ENCODE peak calls at places on chromosomes 1 and 21, in eight cellular contexts. W is prostate gland, I is uterus, C is NB4, G is lower leg skin, A is thyroid gland, R is ovary, Y is heart left ventricle. J is an unnamed sample.

GRCh38 chr1:209106861-209107260 is 476.7 kb upstream of the CAMK1G start:
- DNase-seq in W (no peak), I (no peak), C (no peak), G (no peak), A (no peak), R (no peak), Y (no peak), J (no peak)

GRCh38 chr21:35923971-35924370 is 136.4 kb downstream of the SETD4 start:
- DNase-seq in W (no peak), I (no peak), C (no peak), G (no peak), A (no peak), R (no peak), Y (no peak), J (no peak)

GRCh38 chr1:60857851-60858250 is 224.5 kb upstream of the NFIA start:
- DNase-seq in W (no peak), I (no peak), C (peak; percentile 39), G (no peak), A (no peak), R (no peak), Y (no peak), J (no peak)

GRCh38 chr1:167198518-167199133 is 22.1 kb upstream of the POU2F1 start:
- DNase-seq in W (no peak), I (no peak), C (no peak), G (no peak), A (no peak), R (no peak), Y (no peak), J (no peak)

GRCh38 chr1:234912541-234913312 is 215.9 kb downstream of the TOMM20 start:
- DNase-seq in W (no peak), I (no peak), C (no peak), G (no peak), A (peak; percentile 86), R (no peak), Y (no peak), J (no peak)

GRCh38 chr21:37878946-37879660 is 37.2 kb downstream of the KCNJ6 start:
- DNase-seq in W (no peak), I (no peak), C (no peak), G (no peak), A (no peak), R (no peak), Y (no peak), J (no peak)

GRCh38 chr1:43878854-43879253 is 54.7 kb upstream of the ARTN start:
- DNase-seq in W (no peak), I (no peak), C (no peak), G (peak; percentile 23), A (no peak), R (no peak), Y (no peak), J (no peak)

GRCh38 chr1:215064327-215064726 is 18.2 kb upstream of the KCNK2 start:
- DNase-seq in W (no peak), I (no peak), C (no peak), G (no peak), A (no peak), R (no peak), Y (no peak), J (no peak)

GRCh38 chr1:218898921-218899320 is 274.8 kb upstream of the LYPLAL1 start:
- DNase-seq in W (no peak), I (no peak), C (no peak), G (no peak), A (no peak), R (no peak), Y (no peak), J (no peak)

GRCh38 chr1:208387908-208388756 is 143.9 kb upstream of the PLXNA2 start:
- DNase-seq in W (no peak), I (no peak), C (no peak), G (no peak), A (no peak), R (no peak), Y (no peak), J (no peak)

GRCh38 chr1:24928631-24929090 is 1.4 kb downstream of the RUNX3 start:
- DNase-seq in W (no peak), I (no peak), C (no peak), G (no peak), A (no peak), R (no peak), Y (no peak), J (no peak)

GRCh38 chr1:210400043-210400840 is 71.5 kb downstream of the HHAT start:
- DNase-seq in W (peak; percentile 54), I (peak; percentile 26), C (peak; percentile 54), G (no peak), A (peak; percentile 66), R (peak; percentile 25), Y (peak; percentile 64), J (peak; percentile 15)

GRCh38 chr1:83058327-83058726 is 940.6 kb downstream of the TTLL7 start:
- DNase-seq in W (no peak), I (no peak), C (no peak), G (no peak), A (no peak), R (no peak), Y (no peak), J (no peak)

GRCh38 chr1:108557311-108557710 is 2.6 kb upstream of the EEIG2 start:
- DNase-seq in W (no peak), I (no peak), C (no peak), G (no peak), A (no peak), R (no peak), Y (peak; percentile 23), J (no peak)

GRCh38 chr1:181149326-181150000 is 61.0 kb downstream of the IER5 start:
- DNase-seq in W (no peak), I (no peak), C (peak; percentile 85), G (peak; percentile 74), A (no peak), R (no peak), Y (no peak), J (no peak)

GRCh38 chr1:162191396-162192322 is 122.2 kb downstream of the NOS1AP start:
- DNase-seq in W (no peak), I (no peak), C (no peak), G (no peak), A (peak; percentile 46), R (no peak), Y (no peak), J (no peak)
- TF ChIP-seq POLR2A in W (no peak), I (no peak), C (no peak), G (no peak), A (no peak), R (no peak), Y (no peak), J (no peak)

GRCh38 chr1:1222575-1223225 is 8.7 kb upstream of the TNFRSF4 start:
- DNase-seq in W (no peak), I (no peak), C (no peak), G (no peak), A (no peak), R (no peak), Y (no peak), J (no peak)
- TF ChIP-seq POLR2A in W (no peak), I (no peak), C (no peak), G (no peak), A (no peak), R (no peak), Y (no peak), J (no peak)

DNA sequence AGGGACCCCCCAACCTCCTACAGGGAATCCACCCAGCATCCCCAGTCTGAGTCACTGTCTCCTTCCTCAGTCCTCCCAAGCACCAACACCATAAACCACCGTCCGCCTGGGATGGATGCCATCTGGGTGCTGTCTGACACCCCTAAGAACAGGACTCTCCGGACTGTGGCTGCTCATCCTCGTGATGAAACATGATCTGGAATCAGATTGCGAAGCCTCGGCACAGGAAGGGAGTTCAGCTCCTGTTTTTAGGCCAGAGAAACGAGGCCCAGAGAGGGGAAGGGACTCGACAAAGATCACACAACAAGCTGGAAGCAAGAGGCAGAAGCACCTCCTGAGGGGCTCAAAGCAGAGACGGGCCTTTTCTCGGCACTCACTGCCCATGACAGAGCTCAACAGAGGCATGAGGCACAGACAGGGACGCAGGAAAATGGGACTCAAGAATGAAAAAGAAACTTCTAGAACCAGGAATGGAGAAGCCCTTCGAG is 8.4 kb downstream of the KCNN3 start:
- DNase-seq in W (no peak), I (peak; percentile 71), C (no peak), G (no peak), A (no peak), R (no peak), Y (no peak), J (no peak)
- TF ChIP-seq POLR2A in W (no peak), I (no peak), C (no peak), G (no peak), A (no peak), R (no peak), Y (no peak), J (no peak)

GRCh38 chr1:41418868-41419583 is 57.8 kb downstream of the FOXO6 start:
- DNase-seq in W (peak; percentile 91), I (peak; percentile 60), C (no peak), G (peak; percentile 97), A (peak; percentile 33), R (no peak), Y (peak; percentile 90), J (no peak)

GRCh38 chr1:41422306-41422705 is 61.1 kb downstream of the FOXO6 start:
- DNase-seq in W (no peak), I (no peak), C (no peak), G (no peak), A (no peak), R (no peak), Y (no peak), J (no peak)

GRCh38 chr1:41419584-41420295 is 58.5 kb downstream of the FOXO6 start:
- DNase-seq in W (peak; percentile 35), I (no peak), C (no peak), G (no peak), A (no peak), R (no peak), Y (no peak), J (no peak)

GRCh38 chr1:41420351-41420750 is 59.1 kb downstream of the FOXO6 start:
- DNase-seq in W (no peak), I (no peak), C (no peak), G (no peak), A (no peak), R (no peak), Y (no peak), J (no peak)

DNA sequence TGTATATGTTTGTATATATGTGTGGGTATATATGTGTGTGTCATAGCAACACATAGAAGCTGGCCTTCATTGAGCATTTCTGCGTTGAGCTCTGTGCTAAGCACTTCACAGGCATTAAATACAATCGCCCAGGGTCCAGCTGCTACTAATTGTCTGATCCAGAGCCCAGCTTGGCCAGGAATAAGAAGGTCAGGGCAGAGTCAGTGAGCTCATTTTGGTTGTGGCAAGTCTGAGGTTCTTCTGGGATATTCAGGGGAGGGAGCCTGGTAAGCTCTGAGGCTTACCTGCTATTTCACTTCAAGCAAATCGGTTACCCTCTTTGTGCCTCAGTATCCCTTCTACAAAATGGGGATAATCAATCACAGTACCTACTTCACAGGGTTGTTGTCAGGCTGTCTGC is 59.6 kb downstream of the FOXO6 start:
- DNase-seq in W (no peak), I (no peak), C (no peak), G (no peak), A (no peak), R (no peak), Y (no peak), J (no peak)
- TF ChIP-seq POLR2A in W (no peak), I (no peak), C (no peak), G (no peak), A (no peak), R (no peak), Y (no peak), J (no peak)

J was measured in erythroblast.